ENCODE peak calls at places on chromosomes 3 and 15, in four cellular contexts. F, Q, A and R are unnamed samples.

GRCh38 chr3:33481018-33481621 is 40.9 kb upstream of the UBP1 start:
- DNase-seq in F (no peak), Q (no peak), A (no peak), R (no peak)

GRCh38 chr3:188559069-188559410 is 405.1 kb downstream of the LPP start:
- DNase-seq in F (no peak), Q (peak), A (no peak), R (peak)

GRCh38 chr15:68620721-68621528 is 42.1 kb downstream of the CORO2B start:
- DNase-seq in F (peak), Q (peak), A (no peak), R (peak)

GRCh38 chr3:11118181-11118682 is 36.1 kb upstream of the HRH1 start:
- DNase-seq in F (no peak), Q (peak), A (no peak), R (peak)

GRCh38 chr3:45480218-45480617 is 91.8 kb downstream of the LARS2 start:
- DNase-seq in F (no peak), Q (peak), A (peak), R (peak)

GRCh38 chr3:171113716-171114115 is 87.2 kb upstream of the SLC2A2 start:
- DNase-seq in F (no peak), Q (no peak), A (no peak), R (no peak)

GRCh38 chr3:101819649-101820202 is 29.6 kb upstream of the NFKBIZ start:
- DNase-seq in F (no peak), Q (no peak), A (no peak), R (no peak)

GRCh38 chr3:126464997-126465396 is 10.7 kb downstream of the ZXDC start:
- DNase-seq in F (no peak), Q (no peak), A (no peak), R (no peak)

GRCh38 chr15:99564221-99565030 is 1.4 kb upstream of the MEF2A start:
- DNase-seq in F (no peak), Q (peak), A (no peak), R (peak)

GRCh38 chr3:136974670-136975069 is 16.9 kb downstream of the IL20RB start:
- DNase-seq in F (no peak), Q (no peak), A (no peak), R (no peak)

GRCh38 chr3:155230382-155230781 is 63.1 kb downstream of the STRIT1 start:
- DNase-seq in F (no peak), Q (peak), A (no peak), R (peak)

GRCh38 chr3:57064615-57065014 is 4.2 kb downstream of the SPATA12 start:
- DNase-seq in F (no peak), Q (no peak), A (no peak), R (no peak)

GRCh38 chr3:194344012-194344411 is 7.1 kb downstream of the CPN2 start:
- DNase-seq in F (no peak), Q (peak), A (no peak), R (peak)

GRCh38 chr3:171306631-171307030 is 153.6 kb downstream of the TNIK start:
- DNase-seq in F (no peak), Q (peak), A (no peak), R (peak)

GRCh38 chr3:48514431-48515227 is 10.7 kb upstream of the SHISA5 start:
- DNase-seq in F (no peak), Q (no peak), A (no peak), R (no peak)

GRCh38 chr3:196135693-196136639 is 54.1 kb upstream of the TFRC start:
- DNase-seq in F (no peak), Q (no peak), A (peak), R (no peak)

GRCh38 chr3:69806735-69807438 is 67.6 kb downstream of the MITF start:
- DNase-seq in F (no peak), Q (peak), A (no peak), R (peak)

GRCh38 chr3:30097022-30097650 is 509.3 kb upstream of the TGFBR2 start:
- DNase-seq in F (no peak), Q (no peak), A (no peak), R (no peak)

GRCh38 chr15:39133201-39133600 is 447.7 kb upstream of the THBS1 start:
- DNase-seq in F (no peak), Q (peak), A (no peak), R (peak)